ENCODE peak calls at places on chromosomes 13 and 19, in ten cellular contexts. S, C, Q, R, X, V, J, B, H and E are unnamed samples.

GRCh38 chr13:107291875-107292274 is 723.9 kb upstream of the ARGLU1 start:
- DNase-seq in S (no peak), C (no peak), Q (no peak), R (no peak), X (no peak), V (no peak), J (no peak), B (no peak), H (no peak), E (peak; percentile 1)

GRCh38 chr13:75910591-75910990 is 274.5 kb downstream of the LMO7 start:
- DNase-seq in S (no peak), C (no peak), Q (no peak), R (no peak), X (no peak), V (no peak), J (no peak), B (no peak), H (no peak), E (no peak)

GRCh38 chr13:112106467-112107141 is 39.7 kb downstream of the SOX1 start:
- DNase-seq in S (no peak), C (no peak), Q (no peak), R (no peak), X (no peak), V (no peak), J (no peak), B (no peak), H (no peak), E (no peak)

GRCh38 chr19:31517466-31518180 is 168.4 kb upstream of the TSHZ3 start:
- DNase-seq in S (no peak), C (no peak), Q (no peak), R (no peak), X (no peak), V (no peak), J (no peak), B (no peak), H (no peak), E (no peak)

GRCh38 chr13:35794734-35795389 is 318.4 kb upstream of the MAB21L1 start:
- DNase-seq in S (no peak), C (no peak), Q (no peak), R (no peak), X (no peak), V (no peak), J (no peak), B (no peak), H (no peak), E (no peak)

GRCh38 chr19:33435706-33436359 is 62.3 kb downstream of the CEBPG start:
- DNase-seq in S (no peak), C (no peak), Q (no peak), R (no peak), X (no peak), V (no peak), J (no peak), B (no peak), H (no peak), E (no peak)

GRCh38 chr13:27053902-27054595 is 117.6 kb downstream of the USP12 start:
- DNase-seq in S (no peak), C (no peak), Q (peak; percentile 62), R (peak; percentile 55), X (no peak), V (no peak), J (no peak), B (peak; percentile 77), H (peak; percentile 41), E (no peak)

GRCh38 chr13:86403213-86403612 is 604.0 kb upstream of the SLITRK6 start:
- DNase-seq in S (no peak), C (no peak), Q (no peak), R (no peak), X (no peak), V (no peak), J (no peak), B (no peak), H (no peak), E (no peak)

GRCh38 chr13:86945596-86945995 is 725.6 kb upstream of the SLITRK5 start:
- DNase-seq in S (no peak), C (no peak), Q (no peak), R (no peak), X (no peak), V (no peak), J (no peak), B (no peak), H (no peak), E (no peak)

GRCh38 chr13:41457589-41458186 is 338 bp downstream of the RGCC start:
- DNase-seq in S (no peak), C (no peak), Q (no peak), R (no peak), X (peak; percentile 8), V (no peak), J (peak; percentile 24), B (no peak), H (no peak), E (no peak)

GRCh38 chr19:33554391-33554790 is 32.8 kb upstream of the PEPD start:
- DNase-seq in S (no peak), C (no peak), Q (no peak), R (no peak), X (no peak), V (no peak), J (no peak), B (no peak), H (no peak), E (no peak)

GRCh38 chr19:28358604-28359003 is 854.3 kb downstream of the UQCRFS1 start:
- DNase-seq in S (no peak), C (no peak), Q (no peak), R (no peak), X (no peak), V (no peak), J (no peak), B (no peak), H (no peak), E (no peak)

GRCh38 chr13:113666951-113667701 is at the start of gene GRK1:
- DNase-seq in S (peak; percentile 10), C (no peak), Q (no peak), R (no peak), X (no peak), V (peak; percentile 11), J (no peak), B (no peak), H (no peak), E (no peak)

GRCh38 chr13:101916108-101916757 is 463.8 kb downstream of the ITGBL1 start:
- DNase-seq in S (no peak), C (no peak), Q (no peak), R (no peak), X (no peak), V (peak; percentile 30), J (no peak), B (peak; percentile 32), H (no peak), E (no peak)

GRCh38 chr19:38224014-38224862 is at the start of gene DPF1:
- DNase-seq in S (no peak), C (no peak), Q (peak; percentile 68), R (no peak), X (peak; percentile 45), V (no peak), J (no peak), B (peak; percentile 62), H (peak; percentile 54), E (no peak)

GRCh38 chr19:56350416-56351045 is 35.9 kb upstream of the ZSCAN5A start:
- DNase-seq in S (peak; percentile 24), C (peak; percentile 11), Q (peak; percentile 61), R (peak; percentile 8), X (peak; percentile 63), V (peak; percentile 45), J (peak; percentile 49), B (peak; percentile 46), H (peak; percentile 24), E (no peak)

GRCh38 chr13:108304170-108305068 is 34.9 kb downstream of the TNFSF13B start:
- DNase-seq in S (no peak), C (no peak), Q (no peak), R (no peak), X (no peak), V (no peak), J (no peak), B (no peak), H (no peak), E (no peak)

GRCh38 chr13:109779074-109779473 is 7.3 kb downstream of the IRS2 start:
- DNase-seq in S (no peak), C (no peak), Q (no peak), R (no peak), X (no peak), V (no peak), J (no peak), B (peak; percentile 27), H (no peak), E (no peak)

DNA sequence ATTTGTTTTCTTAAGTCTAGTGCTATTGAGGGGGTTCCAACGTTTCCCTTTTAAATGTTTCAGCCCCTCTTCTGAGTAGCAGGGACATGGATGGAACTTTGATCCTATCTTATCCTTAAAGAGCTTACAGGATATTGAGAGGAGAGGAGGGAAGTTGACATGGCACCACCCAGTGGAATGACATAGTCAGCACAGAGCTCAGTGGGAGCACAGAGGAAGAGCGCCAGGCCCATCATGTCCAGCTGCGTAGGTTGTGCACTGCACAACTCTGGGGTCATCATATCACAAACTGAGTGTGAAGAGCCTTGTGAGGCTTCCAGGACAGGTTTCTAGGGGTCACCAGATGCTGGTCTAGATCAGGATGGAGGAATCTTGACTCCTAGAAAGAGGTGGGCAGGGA is 4.6 kb upstream of the CDC42EP5 start:
- DNase-seq in S (no peak), C (no peak), Q (no peak), R (no peak), X (no peak), V (no peak), J (peak; percentile 47), B (no peak), H (no peak), E (no peak)
- TF ChIP-seq CTCF in S (no peak), C (no peak), Q (no peak), R (no peak), X (no peak), V (no peak), J (peak; percentile 17), B (no peak), H (peak; percentile 24), E (no peak)

GRCh38 chr19:3627351-3627723 is 747 bp upstream of the CACTIN start:
- DNase-seq in S (no peak), C (no peak), Q (no peak), R (no peak), X (no peak), V (no peak), J (peak; percentile 35), B (no peak), H (no peak), E (no peak)
- H3K4me3 ChIP-seq in S (no peak overlapping the region), C (peak overlapping the region; percentile 81), Q (no peak overlapping the region), R (no peak overlapping the region), X (peak overlapping the region; percentile 87), V (no peak overlapping the region), J (peak overlapping the region; percentile 97), B (no peak overlapping the region), H (peak overlapping the region; percentile 11), E (peak overlapping the region; percentile 100)

DNA sequence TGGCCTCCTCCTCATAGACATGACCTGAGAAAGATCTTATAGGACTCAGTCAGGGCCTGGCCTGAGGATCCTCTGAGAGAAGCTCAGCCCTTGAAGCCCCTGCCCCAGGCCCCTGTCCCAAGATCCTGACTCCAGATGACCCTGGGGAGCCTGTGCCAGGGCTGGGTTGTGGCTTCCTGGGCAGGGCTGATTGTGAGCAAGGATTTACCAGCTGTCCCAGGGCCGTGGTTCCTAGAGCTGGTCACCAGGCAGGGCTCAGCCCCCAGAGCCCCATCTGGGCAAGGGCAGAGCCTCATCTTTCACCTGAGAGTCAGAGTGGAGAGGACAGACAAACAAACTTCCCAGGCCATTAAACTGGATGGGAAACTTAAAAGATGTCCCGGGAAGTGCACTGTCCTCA is 1.9 kb downstream of the CEACAM21 start:
- DNase-seq in S (no peak), C (no peak), Q (no peak), R (no peak), X (no peak), V (no peak), J (no peak), B (no peak), H (no peak), E (no peak)
- TF ChIP-seq CTCF in S (no peak), C (no peak), Q (no peak), R (no peak), X (no peak), V (no peak), J (no peak), B (no peak), H (no peak), E (no peak)

GRCh38 chr19:1360126-1360817 is 23.4 kb upstream of the NDUFS7 start:
- DNase-seq in S (no peak), C (no peak), Q (peak; percentile 24), R (no peak), X (no peak), V (no peak), J (no peak), B (peak; percentile 32), H (no peak), E (no peak)
- H3K4me3 ChIP-seq in S (peak overlapping the region; percentile 14), C (no peak overlapping the region), Q (no peak overlapping the region), R (peak overlapping the region; percentile 28), X (no peak overlapping the region), V (no peak overlapping the region), J (no peak overlapping the region), B (no peak overlapping the region), H (no peak overlapping the region), E (no peak overlapping the region)